ENCODE peak calls at places on chromosomes 12 and 14, in five cellular contexts. K is dorsolateral prefrontal cortex, N is IMR-90, R is HCT116, B is stomach. P is an unnamed sample.

GRCh38 chr14:58082491-58083098 is 69.4 kb downstream of the ARMH4 start:
- DNase-seq in N (peak; percentile 89), B (no peak), K (no peak), R (peak; percentile 19), P (no peak)

GRCh38 chr12:100372846-100373245 is 16.0 kb downstream of the SLC17A8 start:
- DNase-seq in B (no peak), N (no peak), K (no peak), R (no peak), P (no peak)

GRCh38 chr12:89883630-89884364 is 175.2 kb upstream of the ATP2B1 start:
- DNase-seq in B (no peak), R (no peak), K (no peak), N (peak; percentile 48), P (no peak)

GRCh38 chr14:81767266-81767987 is 233.8 kb upstream of the SEL1L start:
- DNase-seq in K (no peak), R (no peak), B (no peak), N (no peak), P (no peak)

GRCh38 chr12:122403115-122403770 is 19.2 kb downstream of the CLIP1 start:
- DNase-seq in K (no peak), R (no peak), B (no peak), N (no peak), P (no peak)

GRCh38 chr14:75273272-75274044 is 5.2 kb upstream of the FOS start:
- DNase-seq in N (peak; percentile 93), R (no peak), B (no peak), K (no peak), P (no peak)

GRCh38 chr12:1928439-1929121 is 10.1 kb upstream of the CACNA2D4 start:
- DNase-seq in N (no peak), B (peak; percentile 25), R (no peak), K (no peak), P (no peak)

GRCh38 chr12:60394680-60395079 is 798.9 kb downstream of the SLC16A7 start:
- DNase-seq in B (no peak), N (peak; percentile 85), K (no peak), R (no peak), P (no peak)

GRCh38 chr14:72439707-72440106 is 454.2 kb downstream of the DPF3 start:
- DNase-seq in K (no peak), N (no peak), R (no peak), B (no peak), P (no peak)

GRCh38 chr12:46830731-46831334 is 5.0 kb upstream of the SLC38A4 start:
- DNase-seq in K (no peak), B (no peak), N (no peak), R (no peak), P (peak; percentile 12)

DNA sequence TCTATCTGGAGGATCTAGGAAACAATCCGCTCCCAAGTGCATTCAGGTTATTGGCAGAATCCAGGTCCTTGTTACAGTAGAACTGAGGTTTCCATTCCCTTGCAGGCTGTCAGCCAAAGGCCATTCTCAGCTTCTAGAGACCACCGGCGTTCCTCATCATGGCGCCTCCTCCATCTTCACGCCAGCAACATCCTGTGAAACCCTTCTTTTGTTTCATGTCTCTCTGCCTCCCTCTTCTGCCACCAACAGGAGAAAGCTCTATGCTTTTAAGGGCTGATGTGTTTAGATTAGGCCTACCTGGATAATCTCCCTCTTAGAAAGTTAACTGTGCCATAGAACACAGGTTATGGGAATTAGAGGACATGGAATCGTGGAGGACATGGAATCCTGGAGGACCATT is 133.0 kb upstream of the RASSF8 start:
- DNase-seq in B (no peak), N (no peak), R (no peak), K (no peak), P (no peak)
- TF ChIP-seq CTCF in B (no peak), N (peak; percentile 25), R (peak; percentile 5), K (no peak), P (no peak)

DNA sequence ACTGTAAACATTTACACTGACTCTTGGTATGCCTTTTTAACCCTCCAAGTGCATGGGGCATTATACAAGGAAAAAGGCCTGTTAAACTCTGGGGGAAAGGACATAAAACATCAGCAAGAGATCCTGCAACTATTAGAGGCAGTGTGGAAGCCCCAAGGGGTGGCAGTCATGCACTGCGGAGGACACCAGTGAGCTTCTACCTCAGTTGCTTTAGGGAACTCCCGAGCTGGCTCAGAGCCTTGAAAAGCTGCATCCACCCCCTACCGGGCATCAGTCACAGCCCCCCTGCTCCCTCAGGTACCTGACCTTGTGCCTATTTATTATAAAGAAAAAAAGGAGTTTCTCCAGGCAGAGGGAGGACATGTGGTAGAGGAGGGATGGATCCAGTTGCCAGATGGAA is 695.6 kb upstream of the LMO3 start:
- DNase-seq in K (no peak), B (no peak), N (no peak), R (no peak), P (no peak)
- TF ChIP-seq CTCF in K (no peak), B (no peak), N (no peak), R (no peak), P (no peak)

GRCh38 chr12:14613718-14614117 is 46.0 kb upstream of the PLBD1 start:
- DNase-seq in B (no peak), K (no peak), R (no peak), N (no peak), P (no peak)

GRCh38 chr12:14619731-14620501 is 52.2 kb upstream of the PLBD1 start:
- DNase-seq in R (no peak), N (no peak), K (no peak), B (peak; percentile 27), P (no peak)

GRCh38 chr12:14614704-14615121 is 47.0 kb upstream of the PLBD1 start:
- DNase-seq in R (no peak), K (no peak), B (no peak), N (no peak), P (no peak)

GRCh38 chr12:14621821-14622220 is 54.1 kb upstream of the PLBD1 start:
- DNase-seq in K (no peak), N (no peak), B (no peak), R (no peak), P (no peak)

DNA sequence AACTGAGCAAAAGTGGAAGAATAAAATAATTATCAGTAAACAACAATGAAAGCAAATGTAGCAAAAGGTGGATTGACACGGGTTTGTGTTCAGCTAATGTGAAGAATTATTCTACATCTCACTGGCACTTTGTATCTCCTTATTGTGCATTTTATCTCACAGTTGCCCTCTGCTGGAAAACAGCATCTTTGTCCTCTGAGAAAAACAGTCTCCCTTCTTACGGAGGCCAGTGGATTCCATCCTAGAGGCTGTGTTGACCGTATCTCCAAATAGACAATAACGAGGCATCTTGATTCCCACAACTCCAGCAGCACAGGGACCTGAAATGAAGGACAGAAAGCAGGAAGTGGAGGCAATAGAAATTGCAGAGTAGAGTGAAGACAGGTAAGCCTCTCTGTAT is 51.3 kb upstream of the PLBD1 start:
- DNase-seq in K (no peak), B (no peak), R (no peak), N (peak; percentile 16), P (no peak)
- TF ChIP-seq CTCF in K (peak; percentile 72), B (peak; percentile 17), R (peak; percentile 47), N (peak; percentile 42), P (no peak)

GRCh38 chr12:117148642-117149041 is 41.6 kb downstream of the FBXO21 start:
- DNase-seq in B (no peak), R (no peak), K (peak; percentile 20), N (no peak), P (no peak)

GRCh38 chr12:117155278-117156060 is 34.8 kb downstream of the FBXO21 start:
- DNase-seq in R (peak; percentile 95), B (peak; percentile 75), N (peak; percentile 11), K (peak; percentile 31), P (peak; percentile 85)

GRCh38 chr12:117152793-117153775 is 37.2 kb downstream of the FBXO21 start:
- DNase-seq in B (no peak), R (no peak), N (no peak), K (no peak), P (no peak)

GRCh38 chr12:117147639-117148038 is 42.6 kb downstream of the FBXO21 start:
- DNase-seq in B (no peak), N (no peak), R (no peak), K (no peak), P (no peak)

GRCh38 chr12:117151195-117152031 is 38.9 kb downstream of the FBXO21 start:
- DNase-seq in R (peak; percentile 35), K (peak; percentile 65), N (peak; percentile 41), B (peak; percentile 60), P (peak; percentile 87)
- TF ChIP-seq CTCF in R (peak; percentile 23), K (peak; percentile 78), N (peak; percentile 48), B (no peak), P (peak; percentile 84)